ENCODE peak calls at places on chromosomes 13 and 19, in five cellular contexts. S is stimulated activated CD8-positive, alpha-beta memory T cell treated with anti-CD3 and anti-CD28 coated beads, Interleukin-2, amount 100 ng/mL, for 48 hours; T is RPMI7951; A is uterus; R is LoVo. D is an unnamed sample.

GRCh38 chr19:13463296-13463695 is 43.0 kb downstream of the CACNA1A start:
- DNase-seq in S (no peak), A (no peak), R (no peak), T (peak), D (no peak)

GRCh38 chr19:39842693-39843435 is 3.3 kb downstream of the FBL start:
- DNase-seq in A (no peak), R (no peak), S (no peak), T (no peak), D (no peak)

GRCh38 chr19:5923356-5923755 is 9.3 kb downstream of the CAPS start:
- DNase-seq in R (no peak), A (no peak), S (no peak), T (no peak), D (no peak)

GRCh38 chr19:43711751-43712355 is 4.0 kb upstream of the IRGC start:
- DNase-seq in A (no peak), R (peak), T (peak), S (no peak), D (no peak)

GRCh38 chr13:78606471-78607408 is 3.4 kb upstream of the POU4F1 start:
- DNase-seq in S (no peak), A (no peak), R (no peak), T (no peak), D (no peak)

GRCh38 chr19:1273263-1274041 is 1.9 kb upstream of the FAM174C start:
- DNase-seq in R (no peak), S (no peak), A (no peak), T (no peak), D (no peak)

GRCh38 chr19:22606212-22606553 is 27.9 kb upstream of the ZNF492 start:
- DNase-seq in A (no peak), T (no peak), R (no peak), S (no peak), D (no peak)

GRCh38 chr19:10895363-10895762 is 24.0 kb downstream of the CARM1 start:
- DNase-seq in S (no peak), R (no peak), A (no peak), T (no peak), D (no peak)

GRCh38 chr19:19661141-19661674 is 2.3 kb downstream of the ATP13A1 start:
- DNase-seq in T (no peak), R (no peak), A (no peak), S (no peak), D (no peak)

GRCh38 chr19:46618670-46619231 is 6.1 kb downstream of the PTGIR start:
- DNase-seq in S (no peak), T (no peak), R (no peak), A (no peak), D (no peak)

GRCh38 chr19:56637976-56638555 is 4.9 kb upstream of the SMIM17 start:
- DNase-seq in A (peak), S (peak), T (peak), R (peak), D (peak)

GRCh38 chr13:33251131-33251629 is 34.4 kb downstream of the STARD13 start:
- DNase-seq in A (peak), T (peak), S (no peak), R (peak), D (peak)

GRCh38 chr13:99980201-99981114 is 1.1 kb upstream of the ZIC2 start:
- DNase-seq in T (peak), S (peak), R (peak), A (no peak), D (peak)

D was measured in brain microvascular endothelial cell.